ENCODE peak calls at places on chromosomes 11 and 22, in six cellular contexts. P, F, T, H, J and B are unnamed samples.

GRCh38 chr11:134949121-134949591 is 537.1 kb upstream of the B3GAT1 start:
- DNase-seq in J (peak), H (no peak), F (no peak), T (no peak), P (peak), B (no peak)

GRCh38 chr11:99015634-99016454 is 4.9 kb upstream of the CNTN5 start:
- DNase-seq in P (peak), T (peak), F (no peak), H (no peak), J (peak), B (peak)

GRCh38 chr11:3855808-3856491 is 486 bp downstream of the STIM1 start:
- DNase-seq in H (peak), F (peak), P (no peak), J (peak), T (peak), B (no peak)

GRCh38 chr11:36075053-36075452 is 131.2 kb downstream of the LDLRAD3 start:
- DNase-seq in H (no peak), J (peak), F (no peak), T (no peak), P (peak), B (no peak)

GRCh38 chr11:126039485-126040271 is 23.0 kb downstream of the CDON start:
- DNase-seq in F (no peak), P (peak), J (no peak), T (no peak), H (no peak), B (no peak)

GRCh38 chr11:63248966-63249365 is 5.6 kb upstream of the SLC22A25 start:
- DNase-seq in F (no peak), P (no peak), H (no peak), J (no peak), T (peak), B (no peak)

GRCh38 chr22:37162221-37163095 is 12.7 kb upstream of the IL2RB start:
- DNase-seq in F (no peak), T (no peak), H (no peak), P (no peak), J (peak), B (no peak)

GRCh38 chr22:36191106-36191836 is 10.3 kb downstream of the APOL4 start:
- DNase-seq in T (no peak), P (peak), F (no peak), J (no peak), H (no peak), B (no peak)

GRCh38 chr11:62130498-62131464 is 7.0 kb downstream of the INCENP start:
- DNase-seq in J (no peak), T (no peak), H (no peak), P (no peak), F (no peak), B (no peak)

GRCh38 chr11:79471071-79471470 is 30.2 kb upstream of the TENM4 start:
- DNase-seq in T (peak), P (no peak), H (no peak), F (no peak), J (no peak), B (no peak)

GRCh38 chr11:79676396-79676795 is 235.6 kb upstream of the TENM4 start:
- DNase-seq in J (no peak), T (no peak), H (no peak), P (no peak), F (no peak), B (no peak)

GRCh38 chr22:50438305-50439275 is 36.2 kb downstream of the SBF1 start:
- DNase-seq in J (no peak), H (no peak), P (no peak), F (no peak), T (no peak), B (no peak)

GRCh38 chr11:68990995-68991780 is 10.4 kb upstream of the MRGPRD start:
- DNase-seq in J (no peak), F (peak), H (no peak), T (no peak), P (no peak), B (no peak)

GRCh38 chr22:20216863-20217499 is 51.1 kb downstream of the RTN4R start:
- DNase-seq in J (no peak), F (no peak), H (no peak), P (no peak), T (peak), B (no peak)

GRCh38 chr22:48504519-48505140 is 1323.0 kb downstream of the BRD1 start:
- DNase-seq in F (no peak), P (no peak), H (no peak), J (no peak), T (no peak), B (no peak)

GRCh38 chr11:30635401-30635989 is 49.3 kb upstream of the MPPED2 start:
- DNase-seq in F (peak), P (peak), T (no peak), J (no peak), H (peak), B (peak)

GRCh38 chr22:33018232-33018864 is 39.8 kb downstream of the SYN3 start:
- DNase-seq in J (peak), F (peak), H (peak), T (peak), P (peak), B (peak)

GRCh38 chr11:416051-416756 is 1.4 kb upstream of the SIGIRR start:
- DNase-seq in P (no peak), H (no peak), F (no peak), J (no peak), T (no peak), B (no peak)
- H3K4ac ChIP-seq in P (peak), H (peak), F (no peak), J (peak), T (peak), B (no peak)

DNA sequence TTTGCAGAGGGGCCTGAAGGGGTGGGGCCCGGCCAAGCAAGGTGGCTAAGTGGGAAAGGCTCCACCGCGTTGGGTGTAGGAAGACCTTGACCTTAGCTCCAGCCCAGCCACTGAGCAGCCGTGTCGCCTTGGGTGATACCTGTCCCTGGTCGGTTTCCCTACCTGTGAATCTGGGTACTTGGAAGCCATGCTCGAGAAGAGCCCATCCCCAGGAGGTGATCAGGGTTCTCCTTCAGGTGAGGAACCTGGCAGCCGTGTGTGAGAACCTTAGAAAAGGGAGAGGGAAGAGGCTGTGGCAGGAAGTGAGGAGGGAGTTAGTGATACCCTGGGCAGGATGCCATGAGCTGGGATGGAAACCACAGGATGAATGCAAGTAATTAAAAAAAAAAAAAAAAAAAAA is 21.6 kb downstream of the PPARA start:
- DNase-seq in P (peak), H (no peak), J (no peak), T (no peak), F (no peak), B (no peak)
- H3K14ac ChIP-seq in P (no peak), H (no peak), J (no peak), T (no peak), F (no peak), B (no peak)

DNA sequence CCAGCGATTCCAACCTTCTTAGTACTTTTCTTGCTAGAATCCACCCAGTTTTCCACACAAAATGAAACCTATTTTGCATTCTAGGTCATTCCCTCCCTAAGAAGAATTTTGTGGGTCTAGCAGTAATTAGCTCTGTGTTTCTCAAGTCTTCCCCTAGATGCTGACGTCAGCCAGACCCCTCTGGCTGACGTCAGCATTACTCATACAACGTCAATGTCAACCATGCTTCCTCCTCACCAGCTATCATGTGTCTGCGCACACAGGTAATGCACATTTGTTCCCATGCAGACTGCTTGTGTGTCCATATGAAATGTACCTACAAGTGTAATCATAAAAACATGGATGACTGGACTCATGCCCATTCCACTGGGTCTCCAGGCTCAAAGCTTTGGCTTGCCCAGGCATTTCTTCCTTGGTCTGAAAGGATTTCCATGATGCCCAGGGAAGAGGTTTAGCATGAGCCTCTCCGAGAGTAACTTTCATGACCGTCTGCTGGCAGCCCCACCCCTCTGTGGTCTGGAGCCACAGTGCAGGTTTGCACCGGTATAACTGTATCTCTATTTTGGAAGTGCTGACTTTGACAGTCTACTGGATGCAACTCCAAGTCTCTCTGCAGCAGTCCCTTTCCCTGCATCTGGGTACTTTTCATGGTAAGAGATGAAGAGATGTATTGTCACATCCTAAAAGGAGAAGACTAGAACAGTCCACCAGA is 58.6 kb downstream of the DSCAML1 start:
- DNase-seq in T (no peak), F (no peak), J (no peak), P (peak), H (no peak), B (no peak)
- H2AFZ ChIP-seq in T (no peak), F (no peak), J (no peak), P (no peak), H (no peak), B (no peak)

GRCh38 chr11:18703001-18703763 is 4.6 kb downstream of the TMEM86A start:
- DNase-seq in F (no peak), P (no peak), T (no peak), J (no peak), H (no peak), B (no peak)
- H3K4ac ChIP-seq in F (no peak), P (no peak), T (no peak), J (no peak), H (no peak), B (no peak)

GRCh38 chr11:117519170-117519569 is 191.5 kb downstream of the CEP164 start:
- DNase-seq in T (peak), J (no peak), P (no peak), H (no peak), F (no peak), B (no peak)
- H3K14ac ChIP-seq in T (no peak), J (no peak), P (no peak), H (no peak), F (no peak), B (no peak)

GRCh38 chr11:26556582-26556981 is 15.5 kb downstream of the MUC15 start:
- DNase-seq in P (no peak), T (no peak), F (no peak), H (no peak), J (no peak), B (no peak)
- H2AFZ ChIP-seq in P (no peak), T (no peak), F (no peak), H (no peak), J (no peak), B (no peak)